ENCODE peak calls at places on chromosomes 5 and 9, in five cellular contexts. One of them, this sample, is unnamed.

GRCh38 chr9:22240619-22241018 is 206.0 kb upstream of the DMRTA1 start:
- ATAC-seq in GM12878: peak
- ATAC-seq in upper lobe of left lung: no peak
- ATAC-seq in HepG2: no peak
- ATAC-seq in K562: no peak
- ATAC-seq in this sample: no peak

GRCh38 chr5:79695501-79695900 is 5.9 kb downstream of the CMYA5 start:
- ATAC-seq in HepG2: no peak
- ATAC-seq in K562: no peak
- ATAC-seq in GM12878: no peak
- ATAC-seq in upper lobe of left lung: no peak
- ATAC-seq in this sample: no peak

GRCh38 chr5:78720997-78721396 is 72.4 kb upstream of the LHFPL2 start:
- ATAC-seq in upper lobe of left lung: no peak
- ATAC-seq in K562: no peak
- ATAC-seq in GM12878: no peak
- ATAC-seq in HepG2: peak
- ATAC-seq in this sample: no peak

GRCh38 chr9:94944623-94945022 is 218.1 kb downstream of the AOPEP start:
- ATAC-seq in K562: no peak
- ATAC-seq in GM12878: no peak
- ATAC-seq in HepG2: no peak
- ATAC-seq in upper lobe of left lung: no peak
- ATAC-seq in this sample: no peak

GRCh38 chr5:72328172-72328571 is 8.0 kb downstream of the PTCD2 start:
- ATAC-seq in K562: peak
- ATAC-seq in upper lobe of left lung: no peak
- ATAC-seq in HepG2: no peak
- ATAC-seq in GM12878: no peak
- ATAC-seq in this sample: no peak

GRCh38 chr5:93915142-93915553 is 173.7 kb upstream of the POU5F2 start:
- ATAC-seq in K562: no peak
- ATAC-seq in HepG2: peak
- ATAC-seq in GM12878: peak
- ATAC-seq in upper lobe of left lung: no peak
- ATAC-seq in this sample: no peak

GRCh38 chr9:27545471-27545870 is 15.9 kb upstream of the MOB3B start:
- ATAC-seq in HepG2: no peak
- ATAC-seq in K562: no peak
- ATAC-seq in GM12878: no peak
- ATAC-seq in upper lobe of left lung: no peak
- ATAC-seq in this sample: no peak

GRCh38 chr9:127525426-127526188 is 74.3 kb downstream of the LRSAM1 start:
- ATAC-seq in upper lobe of left lung: no peak
- ATAC-seq in HepG2: no peak
- ATAC-seq in K562: peak
- ATAC-seq in GM12878: peak
- ATAC-seq in this sample: no peak

GRCh38 chr5:178121450-178122276 is 8.3 kb downstream of the N4BP3 start:
- ATAC-seq in GM12878: no peak
- ATAC-seq in HepG2: no peak
- ATAC-seq in upper lobe of left lung: no peak
- ATAC-seq in K562: no peak
- ATAC-seq in this sample: no peak

GRCh38 chr9:73743826-73744225 is 592.2 kb downstream of the ANXA1 start:
- ATAC-seq in HepG2: no peak
- ATAC-seq in K562: no peak
- ATAC-seq in upper lobe of left lung: no peak
- ATAC-seq in GM12878: no peak
- ATAC-seq in this sample: no peak

GRCh38 chr5:148535190-148535589 is 119.1 kb downstream of the HTR4 start:
- ATAC-seq in HepG2: no peak
- ATAC-seq in K562: no peak
- ATAC-seq in GM12878: no peak
- ATAC-seq in upper lobe of left lung: no peak
- ATAC-seq in this sample: no peak

GRCh38 chr5:65902104-65902503 is 24.3 kb upstream of the ERBIN start:
- ATAC-seq in GM12878: no peak
- ATAC-seq in K562: peak
- ATAC-seq in upper lobe of left lung: no peak
- ATAC-seq in HepG2: no peak
- ATAC-seq in this sample: no peak

GRCh38 chr5:60929024-60929423 is 15.8 kb downstream of the ERCC8 start:
- ATAC-seq in GM12878: no peak
- ATAC-seq in K562: no peak
- ATAC-seq in HepG2: no peak
- ATAC-seq in upper lobe of left lung: no peak
- ATAC-seq in this sample: no peak

GRCh38 chr9:36471359-36471758 is 71.3 kb upstream of the RNF38 start:
- ATAC-seq in GM12878: no peak
- ATAC-seq in HepG2: no peak
- ATAC-seq in upper lobe of left lung: no peak
- ATAC-seq in K562: no peak
- ATAC-seq in this sample: no peak

GRCh38 chr5:169218176-169218575 is 82.8 kb downstream of the SLIT3 start:
- ATAC-seq in K562: no peak
- ATAC-seq in GM12878: no peak
- ATAC-seq in HepG2: no peak
- ATAC-seq in upper lobe of left lung: no peak
- ATAC-seq in this sample: no peak

GRCh38 chr5:179765400-179765799 is 28.4 kb upstream of the LTC4S start:
- ATAC-seq in GM12878: no peak
- ATAC-seq in K562: peak
- ATAC-seq in upper lobe of left lung: no peak
- ATAC-seq in HepG2: no peak
- ATAC-seq in this sample: peak

GRCh38 chr9:125889524-125890473 is 142.6 kb downstream of the PBX3 start:
- ATAC-seq in GM12878: peak
- ATAC-seq in upper lobe of left lung: no peak
- ATAC-seq in HepG2: peak
- ATAC-seq in K562: no peak
- ATAC-seq in this sample: peak

GRCh38 chr5:152378730-152379129 is 26.3 kb downstream of the NMUR2 start:
- ATAC-seq in GM12878: no peak
- ATAC-seq in upper lobe of left lung: no peak
- ATAC-seq in HepG2: no peak
- ATAC-seq in K562: no peak
- ATAC-seq in this sample: no peak

GRCh38 chr5:132301341-132302274 is 7.4 kb downstream of the SLC22A4 start:
- ATAC-seq in GM12878: peak
- ATAC-seq in upper lobe of left lung: no peak
- ATAC-seq in HepG2: peak
- ATAC-seq in K562: peak
- ATAC-seq in this sample: no peak

GRCh38 chr5:173327948-173328895 is at the start of gene STC2:
- ATAC-seq in upper lobe of left lung: no peak
- ATAC-seq in K562: peak
- ATAC-seq in HepG2: peak
- ATAC-seq in GM12878: peak
- ATAC-seq in this sample: peak

GRCh38 chr9:109918359-109919163 is 138.6 kb downstream of the PALM2AKAP2 start:
- ATAC-seq in HepG2: no peak
- ATAC-seq in K562: no peak
- ATAC-seq in GM12878: peak
- ATAC-seq in upper lobe of left lung: no peak
- ATAC-seq in this sample: no peak

GRCh38 chr9:78053627-78054026 is 22.0 kb upstream of the GNAQ start:
- ATAC-seq in upper lobe of left lung: no peak
- ATAC-seq in HepG2: no peak
- ATAC-seq in GM12878: no peak
- ATAC-seq in K562: no peak
- ATAC-seq in this sample: no peak

GRCh38 chr9:100351508-100351907 is 1.2 kb downstream of the TEX10 start:
- ATAC-seq in GM12878: no peak
- ATAC-seq in HepG2: no peak
- ATAC-seq in upper lobe of left lung: no peak
- ATAC-seq in K562: no peak
- ATAC-seq in this sample: no peak

GRCh38 chr5:103526164-103526915 is 36.2 kb downstream of the NUDT12 start:
- ATAC-seq in K562: peak
- ATAC-seq in GM12878: peak
- ATAC-seq in HepG2: no peak
- ATAC-seq in upper lobe of left lung: no peak
- ATAC-seq in this sample: no peak

GRCh38 chr9:120558454-120558853 is 21.5 kb downstream of the CDK5RAP2 start:
- ATAC-seq in K562: no peak
- ATAC-seq in GM12878: no peak
- ATAC-seq in HepG2: no peak
- ATAC-seq in upper lobe of left lung: no peak
- ATAC-seq in this sample: no peak

GRCh38 chr5:131649160-131649559 is 14.1 kb upstream of the RAPGEF6 start:
- ATAC-seq in upper lobe of left lung: no peak
- ATAC-seq in HepG2: no peak
- ATAC-seq in GM12878: no peak
- ATAC-seq in K562: no peak
- ATAC-seq in this sample: no peak

GRCh38 chr5:96718635-96719077 is 56.5 kb downstream of the CAST start:
- ATAC-seq in upper lobe of left lung: peak
- ATAC-seq in HepG2: no peak
- ATAC-seq in K562: peak
- ATAC-seq in GM12878: no peak
- ATAC-seq in this sample: no peak

GRCh38 chr9:136587145-136587943 is 41.5 kb upstream of the NOTCH1 start:
- ATAC-seq in GM12878: peak
- ATAC-seq in K562: peak
- ATAC-seq in HepG2: no peak
- ATAC-seq in upper lobe of left lung: no peak
- ATAC-seq in this sample: peak

GRCh38 chr5:151770383-151771258 is 1.1 kb upstream of the G3BP1 start:
- ATAC-seq in HepG2: peak
- ATAC-seq in upper lobe of left lung: peak
- ATAC-seq in K562: peak
- ATAC-seq in GM12878: peak
- ATAC-seq in this sample: peak

GRCh38 chr5:148792649-148793048 is 33.8 kb upstream of the ADRB2 start:
- ATAC-seq in GM12878: no peak
- ATAC-seq in HepG2: no peak
- ATAC-seq in upper lobe of left lung: no peak
- ATAC-seq in K562: no peak
- ATAC-seq in this sample: no peak

GRCh38 chr5:151022511-151023018 is 2.2 kb downstream of the GPX3 start:
- ATAC-seq in HepG2: no peak
- ATAC-seq in GM12878: no peak
- ATAC-seq in upper lobe of left lung: no peak
- ATAC-seq in K562: peak
- ATAC-seq in this sample: no peak

GRCh38 chr5:134004626-134005414 is at the start of gene VDAC1:
- ATAC-seq in K562: peak
- ATAC-seq in HepG2: peak
- ATAC-seq in GM12878: peak
- ATAC-seq in upper lobe of left lung: peak
- ATAC-seq in this sample: peak
- TF ChIP-seq EP300 in K562: no peak
- TF ChIP-seq EP300 in HepG2: no peak
- TF ChIP-seq EP300 in GM12878: no peak
- TF ChIP-seq EP300 in upper lobe of left lung: no peak
- TF ChIP-seq EP300 in this sample: peak

GRCh38 chr9:123355761-123356520 is at the start of gene CRB2:
- ATAC-seq in GM12878: no peak
- ATAC-seq in K562: peak
- ATAC-seq in upper lobe of left lung: no peak
- ATAC-seq in HepG2: peak
- ATAC-seq in this sample: no peak
- H3K4me3 ChIP-seq in GM12878: no peak
- H3K4me3 ChIP-seq in K562: no peak
- H3K4me3 ChIP-seq in upper lobe of left lung: no peak
- H3K4me3 ChIP-seq in HepG2: no peak
- H3K4me3 ChIP-seq in this sample: no peak

GRCh38 chr9:133890583-133890982 is 101.5 kb downstream of the VAV2 start:
- ATAC-seq in GM12878: no peak
- ATAC-seq in HepG2: no peak
- ATAC-seq in upper lobe of left lung: no peak
- ATAC-seq in K562: no peak
- ATAC-seq in this sample: no peak

GRCh38 chr9:133888048-133888778 is 103.9 kb downstream of the VAV2 start:
- ATAC-seq in upper lobe of left lung: no peak
- ATAC-seq in K562: no peak
- ATAC-seq in HepG2: peak
- ATAC-seq in GM12878: no peak
- ATAC-seq in this sample: no peak

GRCh38 chr9:133891741-133892140 is 100.4 kb downstream of the VAV2 start:
- ATAC-seq in upper lobe of left lung: no peak
- ATAC-seq in GM12878: no peak
- ATAC-seq in K562: no peak
- ATAC-seq in HepG2: no peak
- ATAC-seq in this sample: no peak

GRCh38 chr9:133888779-133889491 is 103.2 kb downstream of the VAV2 start:
- ATAC-seq in HepG2: no peak
- ATAC-seq in GM12878: no peak
- ATAC-seq in K562: no peak
- ATAC-seq in upper lobe of left lung: no peak
- ATAC-seq in this sample: no peak

DNA sequence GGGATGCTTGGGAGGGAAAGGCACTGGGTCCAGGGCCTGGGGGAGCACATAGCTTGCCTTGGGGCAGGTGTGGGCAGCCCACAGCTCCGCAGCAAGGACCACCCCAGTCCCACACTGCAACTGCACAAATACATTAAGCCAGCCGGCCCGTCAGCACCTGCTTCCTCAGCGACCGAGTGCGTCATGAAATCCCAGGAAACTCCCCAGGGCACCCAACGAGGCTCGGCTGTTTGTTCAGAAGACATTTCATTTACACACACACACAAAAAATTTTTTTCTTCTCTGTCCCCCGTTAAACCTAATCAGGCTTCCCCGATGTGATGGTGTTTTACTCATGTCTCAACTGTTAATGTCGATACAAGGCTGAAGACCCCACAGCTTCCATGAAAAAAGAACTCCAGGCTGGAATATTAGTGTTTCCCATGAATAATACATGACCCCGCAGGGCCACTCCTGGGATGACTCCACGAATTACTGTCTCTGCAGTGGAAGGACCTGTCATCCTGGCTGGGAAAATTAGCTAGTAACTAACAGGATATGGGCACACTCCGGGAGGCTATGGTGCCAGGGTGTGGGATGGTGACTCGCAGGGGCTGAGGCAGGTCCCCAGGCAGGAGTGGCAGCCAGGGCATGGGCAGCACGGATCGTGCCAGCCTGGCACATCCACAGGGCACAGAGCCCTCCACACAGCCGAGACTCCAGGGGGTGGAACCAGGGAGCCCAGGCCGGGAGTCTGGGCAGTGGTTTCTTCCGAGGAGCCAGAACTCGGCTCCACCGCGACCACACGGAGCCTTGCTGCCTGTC is 102.4 kb downstream of the VAV2 start:
- ATAC-seq in K562: no peak
- ATAC-seq in GM12878: no peak
- ATAC-seq in upper lobe of left lung: no peak
- ATAC-seq in HepG2: no peak
- ATAC-seq in this sample: no peak
- TF ChIP-seq POLR2AphosphoS5 in K562: no peak
- TF ChIP-seq POLR2AphosphoS5 in GM12878: no peak
- TF ChIP-seq POLR2AphosphoS5 in upper lobe of left lung: no peak
- TF ChIP-seq POLR2AphosphoS5 in HepG2: no peak
- TF ChIP-seq POLR2AphosphoS5 in this sample: no peak

GRCh38 chr5:124408738-124409453 is 337.5 kb downstream of the ZNF608 start:
- ATAC-seq in upper lobe of left lung: no peak
- ATAC-seq in K562: no peak
- ATAC-seq in GM12878: no peak
- ATAC-seq in HepG2: no peak
- ATAC-seq in this sample: no peak
- TF ChIP-seq EP300 in upper lobe of left lung: no peak
- TF ChIP-seq EP300 in K562: no peak
- TF ChIP-seq EP300 in GM12878: no peak
- TF ChIP-seq EP300 in HepG2: no peak
- TF ChIP-seq EP300 in this sample: no peak

GRCh38 chr5:111229871-111230812 is 6.0 kb downstream of the CAMK4 start:
- ATAC-seq in GM12878: peak
- ATAC-seq in HepG2: no peak
- ATAC-seq in K562: no peak
- ATAC-seq in upper lobe of left lung: no peak
- ATAC-seq in this sample: no peak
- H3K4me3 ChIP-seq in GM12878: peak
- H3K4me3 ChIP-seq in HepG2: no peak
- H3K4me3 ChIP-seq in K562: no peak
- H3K4me3 ChIP-seq in upper lobe of left lung: no peak
- H3K4me3 ChIP-seq in this sample: no peak